ENCODE peak calls at places on chromosomes 7 and 10, in ten cellular contexts. S is A549, Z is fibroblast of mammary gland, V is kidney epithelial cell, D is tibial artery, M is WTC11, T is AG10803, U is IMR-90, O is GM10248, K is pancreas. X is an unnamed sample.

GRCh38 chr7:137772221-137772620 is 74.6 kb downstream of the DGKI start:
- DNase-seq in S (no peak), Z (peak), V (no peak), D (no peak), M (no peak), T (peak), U (peak), O (no peak), K (no peak), X (no peak)

GRCh38 chr10:101716891-101717659 is 22.1 kb upstream of the FBXW4 start:
- DNase-seq in S (no peak), Z (no peak), V (no peak), D (no peak), M (no peak), T (no peak), U (no peak), O (no peak), K (no peak), X (no peak)

GRCh38 chr7:909358-910329 is 33.3 kb downstream of the GET4 start:
- DNase-seq in S (peak), Z (no peak), V (no peak), D (peak), M (no peak), T (peak), U (peak), O (no peak), K (peak), X (peak)

GRCh38 chr7:112938895-112939588 is 147.6 kb downstream of the GPR85 start:
- DNase-seq in S (peak), Z (peak), V (no peak), D (peak), M (peak), T (peak), U (peak), O (peak), K (peak), X (no peak)

GRCh38 chr10:44374155-44374554 is 10.7 kb downstream of the CXCL12 start:
- DNase-seq in S (no peak), Z (no peak), V (no peak), D (no peak), M (no peak), T (no peak), U (no peak), O (no peak), K (no peak), X (no peak)

GRCh38 chr10:3892440-3893101 is 107.6 kb upstream of the KLF6 start:
- DNase-seq in S (no peak), Z (no peak), V (no peak), D (no peak), M (no peak), T (no peak), U (no peak), O (no peak), K (no peak), X (no peak)

GRCh38 chr7:149422914-149423285 is 38.0 kb downstream of the ZNF777 start:
- DNase-seq in S (no peak), Z (no peak), V (no peak), D (no peak), M (peak), T (no peak), U (no peak), O (peak), K (peak), X (peak)

GRCh38 chr10:124019886-124020797 is 73.3 kb downstream of the CHST15 start:
- DNase-seq in S (no peak), Z (no peak), V (no peak), D (no peak), M (peak), T (no peak), U (no peak), O (no peak), K (no peak), X (no peak)

GRCh38 chr7:94182066-94182465 is 177.9 kb upstream of the BET1 start:
- DNase-seq in S (peak), Z (peak), V (peak), D (no peak), M (no peak), T (peak), U (peak), O (no peak), K (no peak), X (no peak)

GRCh38 chr10:37734971-37735370 is 122.4 kb downstream of the ZNF248 start:
- DNase-seq in S (peak), Z (no peak), V (no peak), D (no peak), M (no peak), T (peak), U (peak), O (no peak), K (no peak), X (no peak)

GRCh38 chr7:151551820-151552219 is 32.1 kb upstream of the RHEB start:
- DNase-seq in S (no peak), Z (peak), V (no peak), D (no peak), M (no peak), T (no peak), U (peak), O (no peak), K (no peak), X (no peak)

GRCh38 chr7:3010161-3010560 is 33.5 kb downstream of the CARD11 start:
- DNase-seq in S (no peak), Z (no peak), V (no peak), D (no peak), M (no peak), T (no peak), U (no peak), O (no peak), K (no peak), X (no peak)

GRCh38 chr10:86756511-86757109 is at the start of gene BMPR1A:
- DNase-seq in S (no peak), Z (peak), V (no peak), D (peak), M (peak), T (peak), U (peak), O (peak), K (peak), X (peak)

GRCh38 chr10:76632158-76633051 is 1005.2 kb downstream of the KCNMA1 start:
- DNase-seq in S (peak), Z (no peak), V (no peak), D (no peak), M (peak), T (no peak), U (no peak), O (no peak), K (peak), X (no peak)

GRCh38 chr10:1190791-1191490 is 134.8 kb downstream of the WDR37 start:
- DNase-seq in S (no peak), Z (no peak), V (no peak), D (no peak), M (no peak), T (no peak), U (no peak), O (no peak), K (no peak), X (no peak)

GRCh38 chr7:124909808-124910207 is 19.8 kb downstream of the POT1 start:
- DNase-seq in S (no peak), Z (no peak), V (no peak), D (no peak), M (no peak), T (no peak), U (no peak), O (no peak), K (no peak), X (no peak)

GRCh38 chr10:15035385-15036301 is 8.1 kb upstream of the OLAH start:
- DNase-seq in S (no peak), Z (peak), V (no peak), D (peak), M (peak), T (no peak), U (peak), O (no peak), K (no peak), X (no peak)

GRCh38 chr7:157469181-157470016 is 132.6 kb downstream of the DNAJB6 start:
- DNase-seq in S (no peak), Z (no peak), V (no peak), D (peak), M (no peak), T (no peak), U (no peak), O (no peak), K (no peak), X (no peak)

GRCh38 chr10:15744217-15744865 is 24.6 kb upstream of the ITGA8 start:
- DNase-seq in S (peak), Z (peak), V (no peak), D (peak), M (peak), T (peak), U (peak), O (peak), K (peak), X (peak)

GRCh38 chr10:15796762-15797161 is 63.5 kb downstream of the MINDY3 start:
- DNase-seq in S (no peak), Z (no peak), V (no peak), D (no peak), M (no peak), T (no peak), U (no peak), O (no peak), K (no peak), X (no peak)

GRCh38 chr7:111438369-111439289 is 123.7 kb downstream of the IMMP2L start:
- DNase-seq in S (no peak), Z (peak), V (peak), D (no peak), M (no peak), T (peak), U (peak), O (no peak), K (no peak), X (no peak)

GRCh38 chr10:105068497-105068896 is 427.4 kb downstream of the SORCS3 start:
- DNase-seq in S (no peak), Z (peak), V (no peak), D (no peak), M (no peak), T (peak), U (no peak), O (no peak), K (no peak), X (no peak)

GRCh38 chr7:155497149-155497901 is 39.4 kb downstream of the EN2 start:
- DNase-seq in S (no peak), Z (no peak), V (no peak), D (no peak), M (no peak), T (no peak), U (no peak), O (no peak), K (no peak), X (no peak)

GRCh38 chr7:34471844-34472243 is 186.2 kb upstream of the NPSR1 start:
- DNase-seq in S (no peak), Z (no peak), V (no peak), D (no peak), M (peak), T (no peak), U (no peak), O (no peak), K (no peak), X (no peak)

GRCh38 chr10:44966129-44966815 is 6.7 kb downstream of the RASSF4 start:
- DNase-seq in S (no peak), Z (no peak), V (no peak), D (no peak), M (no peak), T (no peak), U (no peak), O (no peak), K (peak), X (no peak)

GRCh38 chr7:28800150-28800549 is 158.0 kb downstream of the TRIL start:
- DNase-seq in S (no peak), Z (peak), V (no peak), D (peak), M (no peak), T (no peak), U (no peak), O (no peak), K (peak), X (no peak)
- TF ChIP-seq CTCF in S (no peak), Z (no peak), V (no peak), D (no peak), M (no peak), T (no peak), U (no peak), O (no peak), K (no peak), X (no peak)

GRCh38 chr10:48745662-48746245 is 61.1 kb downstream of the WDFY4 start:
- DNase-seq in S (no peak), Z (no peak), V (no peak), D (no peak), M (peak), T (no peak), U (no peak), O (no peak), K (no peak), X (no peak)
- TF ChIP-seq CTCF in S (no peak), Z (no peak), V (peak), D (no peak), M (peak), T (no peak), U (no peak), O (no peak), K (no peak), X (no peak)

GRCh38 chr10:71969929-71970328 is 5.7 kb downstream of the CHST3 start:
- DNase-seq in S (no peak), Z (no peak), V (no peak), D (no peak), M (no peak), T (no peak), U (no peak), O (no peak), K (no peak), X (no peak)

GRCh38 chr10:71970869-71971268 is 6.7 kb downstream of the CHST3 start:
- DNase-seq in S (no peak), Z (no peak), V (no peak), D (no peak), M (no peak), T (no peak), U (no peak), O (no peak), K (no peak), X (no peak)

GRCh38 chr10:71968553-71969474 is 4.6 kb downstream of the CHST3 start:
- DNase-seq in S (peak), Z (no peak), V (no peak), D (no peak), M (no peak), T (no peak), U (peak), O (no peak), K (no peak), X (no peak)

GRCh38 chr10:71971311-71971731 is 7.1 kb downstream of the CHST3 start:
- DNase-seq in S (no peak), Z (no peak), V (no peak), D (no peak), M (no peak), T (no peak), U (no peak), O (no peak), K (no peak), X (no peak)

GRCh38 chr10:71970331-71970730 is 6.1 kb downstream of the CHST3 start:
- DNase-seq in S (peak), Z (no peak), V (no peak), D (peak), M (peak), T (no peak), U (no peak), O (no peak), K (no peak), X (no peak)
- TF ChIP-seq CTCF in S (peak), Z (peak), V (peak), D (peak), M (no peak), T (peak), U (peak), O (peak), K (no peak), X (no peak)

DNA sequence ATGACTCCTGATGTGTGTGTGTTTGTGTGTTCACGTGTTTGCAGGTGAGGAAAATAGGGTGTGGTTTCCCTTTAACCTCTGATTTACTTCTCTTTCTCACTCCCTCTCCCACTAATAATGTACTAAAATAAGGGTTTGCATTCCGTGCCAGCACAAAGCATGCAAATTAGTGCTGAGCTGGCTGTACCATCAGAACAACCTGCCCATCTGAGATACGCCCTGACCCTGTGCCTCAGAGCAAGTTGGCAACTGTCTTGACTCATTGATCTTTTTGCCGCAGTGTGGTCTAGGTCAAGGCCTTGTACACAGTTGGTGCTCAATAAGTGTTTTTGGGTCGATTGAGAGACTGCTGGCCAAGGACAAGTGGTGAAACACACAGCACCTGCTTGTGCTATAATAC is 64.5 kb upstream of the DOCK1 start:
- DNase-seq in S (no peak), Z (no peak), V (no peak), D (no peak), M (no peak), T (no peak), U (no peak), O (no peak), K (no peak), X (no peak)
- TF ChIP-seq CTCF in S (no peak), Z (no peak), V (no peak), D (no peak), M (no peak), T (no peak), U (no peak), O (no peak), K (no peak), X (no peak)

GRCh38 chr7:74051629-74052410 is 23.8 kb downstream of the ELN start:
- DNase-seq in S (peak), Z (peak), V (no peak), D (no peak), M (peak), T (no peak), U (no peak), O (no peak), K (no peak), X (no peak)
- TF ChIP-seq CTCF in S (peak), Z (peak), V (peak), D (no peak), M (peak), T (peak), U (peak), O (peak), K (no peak), X (no peak)

DNA sequence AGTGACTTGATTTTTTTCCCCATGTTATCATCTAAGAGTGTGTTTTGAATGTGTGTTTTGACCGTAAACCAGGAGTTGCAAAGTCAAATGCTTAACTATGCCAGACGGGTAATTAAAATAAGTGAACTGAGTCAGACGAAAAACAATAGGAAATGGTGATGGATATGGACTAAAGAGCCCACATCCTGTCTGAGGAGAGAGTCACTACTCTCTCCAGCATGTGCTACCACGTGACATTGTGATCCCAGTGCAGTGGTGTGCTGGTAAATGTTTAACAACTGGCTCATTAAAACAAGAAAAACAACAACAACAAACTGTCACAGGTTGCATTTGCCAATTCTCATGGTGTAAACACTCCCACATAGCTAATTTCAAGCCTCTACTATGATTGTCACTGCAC is 164.3 kb downstream of the SUGCT start:
- DNase-seq in S (no peak), Z (peak), V (peak), D (no peak), M (no peak), T (peak), U (peak), O (no peak), K (no peak), X (no peak)
- TF ChIP-seq CTCF in S (no peak), Z (no peak), V (no peak), D (no peak), M (no peak), T (no peak), U (no peak), O (no peak), K (no peak), X (no peak)